ENCODE peak calls at places on chromosomes 5 and 9, in six cellular contexts. N, I, S, M, A and W are unnamed samples.

GRCh38 chr5:39379683-39380082 is 15.4 kb upstream of the C9 start:
- DNase-seq in N (no peak), I (no peak), S (no peak), M (no peak), A (no peak), W (no peak)

GRCh38 chr5:170809551-170809950 is 26.0 kb downstream of the GABRP start:
- DNase-seq in N (peak; percentile 83), I (no peak), S (no peak), M (no peak), A (no peak), W (no peak)

GRCh38 chr5:157312492-157312891 is 46.6 kb downstream of the CYFIP2 start:
- DNase-seq in N (peak; percentile 74), I (no peak), S (peak; percentile 58), M (peak; percentile 37), A (peak; percentile 60), W (peak; percentile 68)

GRCh38 chr5:135085133-135085935 is 51.3 kb upstream of the PITX1 start:
- DNase-seq in N (no peak), I (no peak), S (no peak), M (no peak), A (no peak), W (no peak)

GRCh38 chr9:35760651-35761050 is 6.6 kb upstream of the MSMP start:
- DNase-seq in N (peak; percentile 83), I (no peak), S (no peak), M (no peak), A (no peak), W (no peak)

GRCh38 chr5:60379907-60380306 is 320.1 kb downstream of the DEPDC1B start:
- DNase-seq in N (no peak), I (no peak), S (no peak), M (no peak), A (no peak), W (no peak)

GRCh38 chr9:83434254-83434653 is 103.9 kb downstream of the FRMD3 start:
- DNase-seq in N (no peak), I (no peak), S (no peak), M (no peak), A (no peak), W (no peak)

GRCh38 chr5:152736906-152737305 is 331.8 kb upstream of the NMUR2 start:
- DNase-seq in N (no peak), I (no peak), S (no peak), M (no peak), A (no peak), W (no peak)

GRCh38 chr9:121569266-121569648 is 69.6 kb upstream of the GGTA1 start:
- DNase-seq in N (no peak), I (no peak), S (no peak), M (no peak), A (no peak), W (no peak)

GRCh38 chr5:131538177-131538593 is 96.8 kb downstream of the RAPGEF6 start:
- DNase-seq in N (peak; percentile 92), I (no peak), S (no peak), M (no peak), A (no peak), W (peak; percentile 56)

GRCh38 chr5:142492781-142493281 is 168.0 kb upstream of the SPRY4 start:
- DNase-seq in N (peak; percentile 59), I (no peak), S (no peak), M (no peak), A (no peak), W (no peak)

GRCh38 chr5:1784197-1785050 is 15.2 kb downstream of the MRPL36 start:
- DNase-seq in N (no peak), I (no peak), S (no peak), M (no peak), A (no peak), W (no peak)

GRCh38 chr5:96125335-96125891 is 163.8 kb upstream of the ELL2 start:
- DNase-seq in N (peak; percentile 33), I (no peak), S (no peak), M (no peak), A (no peak), W (no peak)

GRCh38 chr9:68970150-68970549 is 43.8 kb downstream of the PRKACG start:
- DNase-seq in N (no peak), I (no peak), S (no peak), M (no peak), A (no peak), W (no peak)

GRCh38 chr5:159916841-159917761 is 819 bp downstream of the ADRA1B start:
- DNase-seq in N (no peak), I (no peak), S (no peak), M (no peak), A (no peak), W (no peak)

GRCh38 chr5:172886974-172887491 is 53.0 kb downstream of the ERGIC1 start:
- DNase-seq in N (peak; percentile 99), I (no peak), S (no peak), M (no peak), A (no peak), W (no peak)

GRCh38 chr5:44774279-44774880 is 34.4 kb upstream of the MRPS30 start:
- DNase-seq in N (peak; percentile 73), I (no peak), S (no peak), M (no peak), A (no peak), W (no peak)

GRCh38 chr5:37836173-37837100 is 3.4 kb downstream of the GDNF start:
- DNase-seq in N (peak; percentile 55), I (no peak), S (no peak), M (no peak), A (no peak), W (no peak)

GRCh38 chr9:24413651-24414050 is 132.0 kb downstream of the IZUMO3 start:
- DNase-seq in N (peak; percentile 12), I (no peak), S (no peak), M (no peak), A (no peak), W (no peak)

GRCh38 chr5:51226420-51226735 is 156.9 kb upstream of the ISL1 start:
- DNase-seq in N (no peak), I (no peak), S (no peak), M (no peak), A (no peak), W (no peak)